ENCODE peak calls at places on chromosome 20, in ten cellular contexts. S, Q, L, J, D, B, G, K, N and M are unnamed samples.

GRCh38 chr20:19986419-19986818 is 30.7 kb upstream of the NAA20 start:
- DNase-seq in B (no peak), S (peak), N (no peak), G (no peak), K (no peak), D (peak), L (no peak), J (no peak), Q (no peak), M (peak)

GRCh38 chr20:1442304-1442703 is 24.3 kb downstream of the NSFL1C start:
- DNase-seq in S (no peak), B (no peak), L (no peak), Q (no peak), G (no peak), K (no peak), J (no peak), D (no peak), N (no peak), M (no peak)

GRCh38 chr20:37886851-37887297 is 16.1 kb upstream of the VSTM2L start:
- DNase-seq in L (no peak), B (no peak), N (no peak), J (no peak), S (no peak), K (no peak), G (no peak), D (peak), Q (peak), M (no peak)

GRCh38 chr20:63508072-63508768 is 9.3 kb upstream of the EEF1A2 start:
- DNase-seq in B (no peak), N (no peak), D (no peak), S (peak), G (no peak), K (no peak), L (no peak), J (peak), Q (peak), M (no peak)

GRCh38 chr20:37453836-37454235 is 67.2 kb upstream of the NNAT start:
- DNase-seq in S (no peak), Q (peak), G (no peak), K (no peak), L (no peak), J (no peak), N (no peak), B (no peak), D (no peak), M (no peak)

GRCh38 chr20:20078041-20078440 is 25.7 kb downstream of the CFAP61 start:
- DNase-seq in K (no peak), L (no peak), B (no peak), Q (no peak), S (no peak), N (no peak), D (no peak), J (no peak), G (no peak), M (no peak)

GRCh38 chr20:14777571-14777970 is 440.2 kb upstream of the FLRT3 start:
- DNase-seq in L (no peak), S (no peak), J (no peak), B (no peak), Q (no peak), D (peak), N (no peak), G (no peak), K (no peak), M (peak)

GRCh38 chr20:43563429-43563828 is 4.6 kb downstream of the SGK2 start:
- DNase-seq in G (no peak), N (no peak), D (no peak), B (no peak), J (no peak), L (no peak), K (no peak), Q (no peak), S (no peak), M (no peak)

GRCh38 chr20:63149531-63150207 is 66.3 kb downstream of the YTHDF1 start:
- DNase-seq in J (no peak), B (no peak), Q (peak), D (no peak), N (peak), K (no peak), S (no peak), G (no peak), L (no peak), M (no peak)

GRCh38 chr20:63025534-63026331 is 19.0 kb upstream of the BHLHE23 start:
- DNase-seq in N (peak), K (no peak), B (no peak), Q (peak), S (no peak), G (no peak), L (no peak), D (peak), J (peak), M (no peak)

GRCh38 chr20:20814685-20815084 is 102.2 kb upstream of the RALGAPA2 start:
- DNase-seq in S (peak), G (no peak), D (no peak), B (no peak), J (no peak), L (no peak), K (peak), Q (no peak), N (no peak), M (no peak)

GRCh38 chr20:12835999-12836398 is 172.8 kb upstream of the SPTLC3 start:
- DNase-seq in S (peak), D (no peak), G (no peak), K (no peak), B (no peak), Q (no peak), N (no peak), L (no peak), J (no peak), M (peak)

GRCh38 chr20:50645253-50646068 is 45.9 kb downstream of the RIPOR3 start:
- DNase-seq in S (peak), B (no peak), G (no peak), L (no peak), D (peak), J (no peak), N (peak), K (peak), Q (peak), M (peak)

GRCh38 chr20:43983359-43983758 is 68.7 kb downstream of the TOX2 start:
- DNase-seq in D (no peak), G (no peak), S (peak), K (no peak), Q (peak), N (no peak), L (no peak), B (no peak), J (peak), M (no peak)

GRCh38 chr20:41005361-41005729 is 23.3 kb upstream of the TOP1 start:
- DNase-seq in N (peak), S (no peak), J (no peak), D (peak), B (no peak), L (no peak), K (no peak), G (no peak), Q (no peak), M (peak)

GRCh38 chr20:33811763-33812672 is 870 bp downstream of the CHMP4B start:
- DNase-seq in B (no peak), Q (peak), K (no peak), D (peak), J (peak), S (no peak), G (no peak), N (no peak), L (no peak), M (peak)

GRCh38 chr20:6806291-6806690 is 38.8 kb downstream of the BMP2 start:
- DNase-seq in S (no peak), Q (no peak), K (no peak), D (no peak), J (no peak), N (no peak), L (no peak), B (no peak), G (no peak), M (no peak)

GRCh38 chr20:63911171-63911570 is 16.2 kb downstream of the DNAJC5 start:
- DNase-seq in J (no peak), S (no peak), L (no peak), K (no peak), D (peak), Q (no peak), B (no peak), G (no peak), N (no peak), M (peak)

GRCh38 chr20:1478566-1478965 is 11.9 kb upstream of the NSFL1C start:
- DNase-seq in K (no peak), G (no peak), Q (no peak), B (no peak), J (no peak), N (no peak), S (no peak), D (peak), L (no peak), M (peak)

GRCh38 chr20:3471397-3472021 is 691 bp downstream of the ATRN start:
- DNase-seq in D (no peak), S (no peak), J (peak), B (no peak), L (no peak), K (no peak), G (no peak), N (no peak), Q (no peak), M (no peak)

GRCh38 chr20:56710577-56711465 is 81.7 kb downstream of the TFAP2C start:
- DNase-seq in B (no peak), L (no peak), Q (peak), N (no peak), S (no peak), G (no peak), K (no peak), J (no peak), D (no peak), M (no peak)

GRCh38 chr20:60055740-60056139 is 97.5 kb downstream of the CDH26 start:
- DNase-seq in G (no peak), N (peak), B (no peak), J (peak), Q (peak), K (no peak), L (no peak), D (peak), S (peak), M (no peak)

GRCh38 chr20:63625771-63626423 is 1.0 kb downstream of the GMEB2 start:
- DNase-seq in S (no peak), K (peak), J (peak), G (no peak), N (peak), B (peak), Q (peak), L (no peak), D (peak), M (no peak)

GRCh38 chr20:50215101-50215500 is 24.5 kb downstream of the CEBPB start:
- DNase-seq in J (no peak), K (no peak), L (no peak), B (no peak), G (no peak), D (peak), S (peak), Q (no peak), N (no peak), M (no peak)

GRCh38 chr20:36128463-36129176 is 25.9 kb upstream of the EPB41L1 start:
- DNase-seq in G (no peak), K (no peak), N (no peak), Q (peak), D (peak), L (no peak), J (no peak), S (peak), B (no peak), M (no peak)

GRCh38 chr20:41534842-41535241 is 83.3 kb downstream of the CHD6 start:
- DNase-seq in K (no peak), J (no peak), B (no peak), G (no peak), N (no peak), L (no peak), Q (no peak), D (no peak), S (no peak), M (peak)

GRCh38 chr20:2032168-2032567 is 38.3 kb upstream of the PDYN start:
- DNase-seq in G (no peak), S (peak), B (no peak), Q (no peak), K (no peak), L (no peak), N (no peak), J (no peak), D (peak), M (no peak)

GRCh38 chr20:49987015-49987867 is 4.5 kb downstream of the SNAI1 start:
- DNase-seq in S (no peak), D (peak), G (no peak), N (no peak), B (no peak), L (no peak), Q (no peak), J (no peak), K (no peak), M (no peak)

GRCh38 chr20:36854343-36855240 is 21.3 kb upstream of the TLDC2 start:
- DNase-seq in Q (no peak), J (no peak), D (no peak), K (no peak), G (no peak), L (no peak), N (no peak), B (no peak), S (no peak), M (no peak)

GRCh38 chr20:10666221-10667076 is 7.3 kb downstream of the JAG1 start:
- DNase-seq in K (no peak), J (no peak), D (no peak), S (no peak), L (no peak), Q (peak), N (no peak), G (no peak), B (no peak), M (peak)

GRCh38 chr20:57250607-57251343 is 15.7 kb downstream of the BMP7 start:
- DNase-seq in Q (no peak), S (peak), N (no peak), D (no peak), L (no peak), B (no peak), J (peak), K (no peak), G (no peak), M (no peak)

GRCh38 chr20:16350465-16350864 is 222.8 kb downstream of the KIF16B start:
- DNase-seq in N (no peak), B (no peak), K (no peak), D (peak), G (no peak), L (no peak), Q (no peak), J (no peak), S (no peak), M (peak)

GRCh38 chr20:58891686-58892125 is 39.2 kb downstream of the GNAS start:
- DNase-seq in K (no peak), G (peak), L (no peak), N (peak), Q (no peak), B (no peak), S (peak), J (peak), D (no peak), M (no peak)

GRCh38 chr20:45445805-45446562 is 23.6 kb upstream of the WFDC2 start:
- DNase-seq in N (no peak), L (no peak), G (no peak), S (peak), D (peak), Q (peak), K (peak), B (no peak), J (peak), M (no peak)